ENCODE peak calls at places on chromosomes 6 and 20, in eight cellular contexts. X, W, L, H, C, D, S and K are unnamed samples.

GRCh38 chr6:169289671-169290408 is 36.2 kb upstream of the THBS2 start:
- DNase-seq in X (no peak), W (no peak), L (no peak), H (peak), C (peak), D (no peak), S (no peak), K (no peak)

GRCh38 chr20:35515949-35516645 is 13.4 kb downstream of the C20orf173 start:
- DNase-seq in X (no peak), W (no peak), L (no peak), H (peak), C (no peak), D (no peak), S (no peak), K (peak)

GRCh38 chr6:21098744-21099143 is 494.8 kb upstream of the SOX4 start:
- DNase-seq in X (no peak), W (no peak), L (no peak), H (no peak), C (no peak), D (no peak), S (no peak), K (no peak)

GRCh38 chr6:39068391-39068790 is 19.8 kb downstream of the GLP1R start:
- DNase-seq in X (no peak), W (no peak), L (no peak), H (no peak), C (no peak), D (no peak), S (no peak), K (no peak)

GRCh38 chr6:166073082-166073481 is 94.6 kb downstream of the TBXT start:
- DNase-seq in X (no peak), W (no peak), L (no peak), H (no peak), C (no peak), D (no peak), S (no peak), K (no peak)

GRCh38 chr20:17627101-17627950 is 54.7 kb downstream of the RRBP1 start:
- DNase-seq in X (no peak), W (no peak), L (no peak), H (no peak), C (peak), D (no peak), S (no peak), K (no peak)

GRCh38 chr20:37345339-37346231 is at the start of gene SRC:
- DNase-seq in X (peak), W (peak), L (peak), H (peak), C (peak), D (peak), S (peak), K (no peak)

GRCh38 chr6:27280064-27280539 is 32.0 kb downstream of the POM121L2 start:
- DNase-seq in X (no peak), W (no peak), L (no peak), H (peak), C (no peak), D (no peak), S (no peak), K (peak)

GRCh38 chr6:16318538-16318937 is 80.2 kb downstream of the GMPR start:
- DNase-seq in X (no peak), W (no peak), L (no peak), H (peak), C (peak), D (peak), S (no peak), K (no peak)

GRCh38 chr6:38209291-38209865 is 389.9 kb downstream of the ZFAND3 start:
- DNase-seq in X (no peak), W (no peak), L (no peak), H (no peak), C (no peak), D (no peak), S (no peak), K (no peak)

GRCh38 chr20:24769878-24770627 is 179.0 kb upstream of the CST7 start:
- DNase-seq in X (no peak), W (peak), L (no peak), H (no peak), C (no peak), D (no peak), S (no peak), K (no peak)

GRCh38 chr20:10368702-10369041 is 65.3 kb downstream of the MKKS start:
- DNase-seq in X (no peak), W (no peak), L (no peak), H (no peak), C (no peak), D (no peak), S (no peak), K (no peak)

GRCh38 chr6:41578714-41579610 is 32.8 kb downstream of the FOXP4 start:
- DNase-seq in X (no peak), W (no peak), L (no peak), H (peak), C (no peak), D (no peak), S (no peak), K (no peak)

GRCh38 chr20:22862645-22863230 is 172.4 kb upstream of the SSTR4 start:
- DNase-seq in X (no peak), W (no peak), L (no peak), H (peak), C (no peak), D (no peak), S (no peak), K (no peak)

GRCh38 chr6:111481836-111482235 is 1.2 kb downstream of the REV3L start:
- DNase-seq in X (no peak), W (no peak), L (no peak), H (peak), C (no peak), D (no peak), S (no peak), K (no peak)

GRCh38 chr6:87154641-87155271 is 609 bp upstream of the ZNF292 start:
- DNase-seq in X (peak), W (peak), L (no peak), H (peak), C (no peak), D (peak), S (no peak), K (peak)

GRCh38 chr20:2984956-2985661 is 58.3 kb upstream of the GNRH2 start:
- DNase-seq in X (no peak), W (no peak), L (no peak), H (peak), C (no peak), D (no peak), S (no peak), K (no peak)

GRCh38 chr20:47380481-47380880 is 24.0 kb upstream of the ZMYND8 start:
- DNase-seq in X (no peak), W (no peak), L (no peak), H (no peak), C (no peak), D (no peak), S (no peak), K (no peak)

GRCh38 chr20:23445596-23446217 is 6.2 kb downstream of the CSTL1 start:
- DNase-seq in X (no peak), W (no peak), L (no peak), H (peak), C (no peak), D (no peak), S (no peak), K (no peak)

GRCh38 chr20:24654425-24654824 is 185.0 kb downstream of the SYNDIG1 start:
- DNase-seq in X (no peak), W (no peak), L (no peak), H (no peak), C (no peak), D (no peak), S (no peak), K (no peak)

GRCh38 chr6:127451388-127451787 is 7.8 kb downstream of the KIAA0408 start:
- DNase-seq in X (no peak), W (no peak), L (no peak), H (no peak), C (no peak), D (no peak), S (no peak), K (no peak)

GRCh38 chr20:35306931-35307517 is 14.8 kb upstream of the FAM83C start:
- DNase-seq in X (no peak), W (peak), L (no peak), H (peak), C (no peak), D (peak), S (no peak), K (peak)

GRCh38 chr20:58837717-58838116 is 13.0 kb downstream of the GNAS-AS1 start:
- DNase-seq in X (no peak), W (no peak), L (no peak), H (no peak), C (no peak), D (no peak), S (no peak), K (no peak)

GRCh38 chr6:3911130-3911529 is 62.0 kb downstream of the FAM50B start:
- DNase-seq in X (no peak), W (no peak), L (no peak), H (peak), C (no peak), D (no peak), S (no peak), K (no peak)

GRCh38 chr6:110178626-110179405 is 654 bp downstream of the WASF1 start:
- DNase-seq in X (peak), W (peak), L (peak), H (peak), C (peak), D (peak), S (peak), K (peak)

GRCh38 chr20:49482621-49483017 is at the start of gene KCNB1:
- DNase-seq in X (peak), W (peak), L (peak), H (peak), C (peak), D (no peak), S (peak), K (no peak)

GRCh38 chr6:100062621-100063020 is 68.6 kb upstream of the MCHR2 start:
- DNase-seq in X (no peak), W (no peak), L (no peak), H (no peak), C (no peak), D (no peak), S (no peak), K (no peak)

GRCh38 chr6:141610741-141611140 is 522.0 kb upstream of the GJE1 start:
- DNase-seq in X (no peak), W (no peak), L (no peak), H (peak), C (no peak), D (no peak), S (no peak), K (no peak)

GRCh38 chr6:131761762-131762067 is 46.1 kb upstream of the ENPP1 start:
- DNase-seq in X (no peak), W (no peak), L (no peak), H (no peak), C (no peak), D (no peak), S (no peak), K (no peak)

GRCh38 chr6:34557228-34557627 is 1.1 kb upstream of the SPDEF start:
- DNase-seq in X (no peak), W (no peak), L (no peak), H (no peak), C (no peak), D (no peak), S (no peak), K (no peak)